ENCODE peak calls at places on chromosomes 4 and X, in four cellular contexts. P is psoas muscle, S is astrocyte, O is tibial artery. L is an unnamed sample.
A peak's percentile ranks its signal among the peaks of the same experiment; 100 is the strongest.

GRCh38 chr4:149293233-149293632 is 522.4 kb downstream of the IQCM start:
- DNase-seq in P (no peak), S (no peak), O (no peak), L (no peak)

GRCh38 chr4:80259012-80259411 is 7.5 kb upstream of the FGF5 start:
- DNase-seq in P (no peak), S (no peak), O (no peak), L (no peak)

GRCh38 chr4:39410415-39410814 is 3.7 kb downstream of the KLB start:
- DNase-seq in P (no peak), S (no peak), O (no peak), L (no peak)

GRCh38 chr4:67558493-67558892 is at the start of gene STAP1:
- DNase-seq in P (no peak), S (no peak), O (no peak), L (peak; percentile 68)

GRCh38 chr4:180913750-180914149 is 1329.5 kb upstream of the TENM3 start:
- DNase-seq in P (no peak), S (peak; percentile 88), O (no peak), L (no peak)

GRCh38 chrX:67555578-67556203 is 11.9 kb downstream of the AR start:
- DNase-seq in P (peak; percentile 43), S (no peak), O (no peak), L (no peak)

GRCh38 chr4:123972031-123972430 is 575.4 kb downstream of the SPRY1 start:
- DNase-seq in P (no peak), S (no peak), O (no peak), L (no peak)

GRCh38 chr4:26632916-26633315 is 49.0 kb downstream of the TBC1D19 start:
- DNase-seq in P (no peak), S (no peak), O (no peak), L (no peak)

GRCh38 chr4:109009909-109010308 is 247.1 kb upstream of the ETNPPL start:
- DNase-seq in P (no peak), S (peak; percentile 66), O (no peak), L (no peak)

GRCh38 chr4:185179488-185179887 is 24.3 kb downstream of the CFAP97 start:
- DNase-seq in P (no peak), S (no peak), O (no peak), L (no peak)

GRCh38 chrX:29318051-29318450 is 730.8 kb downstream of the IL1RAPL1 start:
- DNase-seq in P (no peak), S (peak; percentile 58), O (no peak), L (no peak)

GRCh38 chrX:77014655-77015377 is 432.4 kb upstream of the FGF16 start:
- DNase-seq in P (no peak), S (no peak), O (no peak), L (no peak)

GRCh38 chr4:140344621-140345020 is 28.8 kb upstream of the SCOC start:
- DNase-seq in P (no peak), S (peak; percentile 18), O (no peak), L (no peak)

GRCh38 chrX:11215191-11215921 is 77.9 kb upstream of the AMELX start:
- DNase-seq in P (no peak), S (no peak), O (no peak), L (no peak)

GRCh38 chr4:90137545-90137944 is 10.4 kb downstream of the CCSER1 start:
- DNase-seq in P (no peak), S (no peak), O (no peak), L (no peak)

GRCh38 chrX:155745792-155746191 is 133.0 kb upstream of the TMLHE start:
- DNase-seq in P (no peak), S (no peak), O (no peak), L (no peak)

GRCh38 chrX:38627683-38628082 is 66.3 kb downstream of the TSPAN7 start:
- DNase-seq in P (no peak), S (no peak), O (no peak), L (peak; percentile 17)

GRCh38 chr4:149933883-149934282 is 118.2 kb upstream of the IQCM start:
- DNase-seq in P (no peak), S (peak; percentile 44), O (no peak), L (no peak)

GRCh38 chr4:124288706-124289486 is 423.6 kb downstream of the ANKRD50 start:
- DNase-seq in P (no peak), S (no peak), O (no peak), L (no peak)

GRCh38 chr4:6008092-6008551 is 10.1 kb downstream of the C4orf50 start:
- DNase-seq in P (no peak), S (no peak), O (no peak), L (no peak)

GRCh38 chr4:166594326-166594946 is 639.9 kb downstream of the SPOCK3 start:
- DNase-seq in P (no peak), S (peak; percentile 34), O (no peak), L (no peak)

GRCh38 chr4:39574946-39575345 is 47.7 kb upstream of the UGDH start:
- DNase-seq in P (no peak), S (no peak), O (no peak), L (no peak)

GRCh38 chr4:123110147-123110546 is 187.8 kb upstream of the NUDT6 start:
- DNase-seq in P (no peak), S (no peak), O (no peak), L (no peak)

GRCh38 chr4:186701273-186701672 is 22.4 kb downstream of the FAT1 start:
- DNase-seq in P (no peak), S (peak; percentile 83), O (no peak), L (no peak)

GRCh38 chr4:188658958-188659522 is 519.8 kb downstream of the TRIML1 start:
- DNase-seq in P (no peak), S (no peak), O (no peak), L (no peak)

GRCh38 chr4:111512081-111512774 is 633.0 kb upstream of the FAM241A start:
- DNase-seq in P (no peak), S (peak; percentile 94), O (no peak), L (no peak)

GRCh38 chr4:180521181-180521580 is 1722.0 kb upstream of the TENM3 start:
- DNase-seq in P (no peak), S (peak; percentile 66), O (no peak), L (no peak)

GRCh38 chr4:142719854-142720541 is 126.1 kb downstream of the INPP4B start:
- DNase-seq in P (no peak), S (peak; percentile 63), O (no peak), L (peak; percentile 56)

GRCh38 chrX:21740329-21741274 is 17.3 kb downstream of the SMPX start:
- DNase-seq in P (peak; percentile 70), S (no peak), O (peak; percentile 48), L (no peak)

GRCh38 chr4:113979157-113979972 is at the start of gene ARSJ:
- DNase-seq in P (peak; percentile 67), S (peak; percentile 75), O (peak; percentile 46), L (no peak)

GRCh38 chr4:40121515-40121914 is 64.9 kb downstream of the N4BP2 start:
- DNase-seq in P (no peak), S (peak; percentile 87), O (no peak), L (no peak)

GRCh38 chr4:126851391-126851790 is 781.4 kb upstream of the INTU start:
- DNase-seq in P (no peak), S (peak; percentile 78), O (no peak), L (no peak)

GRCh38 chr4:156824451-156825060 is 147.0 kb downstream of the PDGFC start:
- DNase-seq in P (no peak), S (no peak), O (no peak), L (no peak)

GRCh38 chrX:109826954-109827708 is 94.1 kb upstream of the ACSL4 start:
- DNase-seq in P (no peak), S (peak; percentile 79), O (no peak), L (no peak)

DNA sequence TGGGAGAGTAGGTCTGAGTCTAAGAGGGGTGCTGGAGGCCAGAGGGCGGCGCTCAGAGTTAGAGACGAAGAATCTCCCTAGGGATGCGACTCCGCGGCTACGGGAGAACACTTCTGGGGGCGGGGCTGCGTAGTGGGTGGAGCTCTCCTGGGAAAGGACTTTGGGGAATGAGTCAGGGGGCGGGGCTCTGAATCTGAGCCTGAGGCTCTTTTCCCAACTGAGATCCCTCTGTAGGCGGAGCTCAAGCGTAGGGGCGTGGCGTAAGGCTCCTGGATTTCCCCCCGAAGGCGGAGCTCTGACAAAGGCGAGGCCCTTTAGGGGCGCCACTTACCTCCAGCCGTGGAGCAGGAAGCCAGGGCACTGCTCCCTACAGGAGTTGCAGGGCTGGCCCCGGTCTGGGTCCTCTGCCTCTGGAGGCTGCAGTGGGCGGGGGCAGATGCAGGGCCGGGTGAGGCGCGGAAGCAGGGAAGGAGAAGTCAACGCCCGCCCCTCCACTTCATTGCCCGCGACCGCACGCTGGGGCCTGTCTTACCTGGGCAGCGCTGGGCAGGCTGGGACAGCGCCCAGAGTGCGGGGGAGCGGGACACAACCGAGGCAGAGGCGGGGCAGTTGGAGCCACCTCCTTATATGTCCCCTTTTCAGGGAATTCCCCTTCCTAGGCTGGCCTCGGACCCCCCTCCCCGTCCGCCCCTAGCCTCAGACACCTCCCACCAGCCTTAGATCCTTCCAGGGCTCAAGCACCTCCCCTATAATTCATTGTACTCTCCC is 1.7 kb downstream of the PRICKLE3 start:
- DNase-seq in P (peak; percentile 94), S (peak; percentile 63), O (peak; percentile 92), L (no peak)
- H3K27ac ChIP-seq in P (peak overlapping the region; percentile 79), S (no peak overlapping the region), O (peak overlapping the region; percentile 81), L (peak overlapping the region; percentile 55)

DNA sequence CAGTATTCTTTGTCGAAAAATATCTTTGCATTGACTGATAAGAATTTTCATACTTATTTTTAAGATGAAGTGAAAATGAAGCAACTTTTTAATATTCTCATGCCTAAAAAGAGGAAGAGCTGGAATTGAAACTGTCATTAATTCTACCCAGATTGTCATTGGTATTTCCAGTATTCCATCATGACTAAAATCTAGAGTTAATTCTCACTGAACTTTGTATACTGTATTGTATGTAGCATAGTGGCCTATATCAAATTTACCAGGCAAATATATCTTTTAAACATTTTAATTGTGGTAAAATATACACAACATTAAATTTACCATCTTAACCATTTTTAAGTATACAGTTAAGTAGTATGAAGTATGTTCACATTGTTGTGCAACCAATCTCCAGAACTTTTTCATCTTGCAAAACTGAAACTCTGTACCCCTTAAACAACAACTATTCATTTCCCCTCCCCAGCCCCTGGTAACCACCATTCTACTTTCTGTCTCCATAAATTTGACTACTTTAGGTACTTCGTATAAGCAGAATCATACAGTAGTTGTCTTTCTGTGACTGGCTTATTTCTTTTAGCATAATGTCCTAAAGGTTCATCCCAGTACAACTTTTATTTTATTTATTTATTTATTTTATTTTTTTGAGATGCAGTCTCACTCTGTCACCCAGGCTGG is 24.3 kb upstream of the ZNF41 start:
- DNase-seq in P (no peak), S (no peak), O (no peak), L (no peak)
- H3K27me3 ChIP-seq in P (no peaks in the 10 kb centered on the region), S (no peaks in the 10 kb centered on the region), O (no peaks in the 10 kb centered on the region), L (no peaks in the 10 kb centered on the region)

DNA sequence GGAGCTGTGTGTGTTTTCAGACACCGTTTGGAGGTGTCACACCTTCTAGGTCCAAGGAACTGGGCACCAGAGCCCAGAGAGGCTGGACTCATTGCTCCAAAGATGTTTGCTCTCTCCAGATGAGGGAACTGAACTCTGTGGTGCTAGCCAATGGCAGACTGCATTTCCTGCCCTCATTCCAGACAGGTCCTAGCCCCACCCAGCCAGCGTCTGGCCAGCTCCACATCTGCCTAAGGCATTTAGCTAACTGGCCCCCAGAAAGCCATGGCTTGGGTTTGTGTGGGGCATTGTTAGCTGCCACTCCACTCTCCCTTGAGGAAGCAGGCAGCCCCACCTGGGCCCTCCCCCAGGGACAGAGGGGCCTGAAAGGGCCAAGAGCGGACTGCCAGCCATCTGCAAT is 11.4 kb downstream of the FGD1 start:
- DNase-seq in P (no peak), S (no peak), O (no peak), L (no peak)
- H3K27ac ChIP-seq in P (no peak overlapping the region), S (no peak overlapping the region), O (peak overlapping the region; percentile 74), L (no peak overlapping the region)

DNA sequence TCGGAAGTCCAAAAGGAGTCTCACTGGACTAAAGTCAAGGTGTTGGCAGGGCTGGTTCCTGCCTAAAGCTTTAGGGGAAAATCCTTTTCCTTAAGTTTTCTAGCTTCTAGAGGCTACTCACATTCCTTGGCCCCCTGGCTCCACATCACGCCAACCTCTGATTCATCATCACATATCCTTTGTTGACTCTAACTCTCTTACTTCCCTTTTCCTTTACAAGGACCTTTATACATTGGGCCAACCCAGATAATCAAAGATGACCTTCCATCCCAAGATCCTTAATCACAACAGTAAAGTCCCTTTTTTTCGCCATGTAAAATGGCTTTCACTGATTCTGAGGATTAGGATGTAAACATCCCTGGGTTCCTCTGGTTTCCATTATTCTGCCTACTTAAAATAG is 146.4 kb upstream of the DCAF8L1 start:
- DNase-seq in P (no peak), S (no peak), O (no peak), L (no peak)
- H3K27me3 ChIP-seq in P (no peaks in the 10 kb centered on the region), S (no peaks in the 10 kb centered on the region), O (no peaks in the 10 kb centered on the region), L (no peaks in the 10 kb centered on the region)